ENCODE peak calls at places on chromosomes 6 and 20, in seven cellular contexts. D, F, U, P, H, W and X are unnamed samples.

GRCh38 chr6:1136415-1136774 is 175.5 kb upstream of the FOXQ1 start:
- DNase-seq in D (peak; percentile 83), F (no peak), U (no peak), P (no peak), H (no peak), W (no peak), X (no peak)

GRCh38 chr6:42929928-42930360 is 664 bp downstream of the CNPY3 start:
- DNase-seq in D (peak; percentile 64), F (no peak), U (peak; percentile 30), P (peak; percentile 17), H (no peak), W (peak; percentile 81), X (no peak)

GRCh38 chr20:40961176-40961575 is 67.4 kb upstream of the TOP1 start:
- DNase-seq in D (no peak), F (peak; percentile 51), U (no peak), P (no peak), H (no peak), W (no peak), X (no peak)

GRCh38 chr20:44796758-44797457 is 13.4 kb downstream of the RIMS4 start:
- DNase-seq in D (no peak), F (no peak), U (no peak), P (no peak), H (no peak), W (no peak), X (no peak)

GRCh38 chr20:57870597-57871236 is 160.9 kb upstream of the PMEPA1 start:
- DNase-seq in D (no peak), F (peak; percentile 44), U (no peak), P (no peak), H (no peak), W (no peak), X (no peak)

GRCh38 chr6:143513410-143513809 is 1.9 kb upstream of the FUCA2 start:
- DNase-seq in D (peak; percentile 33), F (no peak), U (peak; percentile 36), P (peak; percentile 14), H (peak; percentile 78), W (no peak), X (no peak)

GRCh38 chr6:113873043-113873667 is 16.0 kb downstream of the MARCKS start:
- DNase-seq in D (no peak), F (no peak), U (no peak), P (peak; percentile 12), H (peak; percentile 5), W (no peak), X (no peak)

GRCh38 chr6:34280216-34280615 is 31.4 kb upstream of the SMIM29 start:
- DNase-seq in D (no peak), F (no peak), U (no peak), P (no peak), H (no peak), W (no peak), X (no peak)

GRCh38 chr20:16273812-16274560 is 299.3 kb downstream of the KIF16B start:
- DNase-seq in D (no peak), F (no peak), U (no peak), P (no peak), H (no peak), W (no peak), X (no peak)

GRCh38 chr20:564195-564594 is 20.6 kb upstream of the CSNK2A1 start:
- DNase-seq in D (no peak), F (no peak), U (no peak), P (no peak), H (no peak), W (no peak), X (no peak)

GRCh38 chr6:119158057-119158848 is 79.8 kb upstream of the FAM184A start:
- DNase-seq in D (peak; percentile 78), F (no peak), U (no peak), P (peak; percentile 45), H (no peak), W (peak; percentile 95), X (no peak)

GRCh38 chr20:6418732-6419131 is 295.9 kb upstream of the FERMT1 start:
- DNase-seq in D (no peak), F (no peak), U (no peak), P (no peak), H (no peak), W (no peak), X (no peak)

GRCh38 chr6:7112741-7113313 is 5.1 kb downstream of the RREB1 start:
- DNase-seq in D (peak; percentile 15), F (peak; percentile 66), U (no peak), P (peak; percentile 30), H (no peak), W (no peak), X (no peak)

GRCh38 chr6:24394777-24395437 is 7.8 kb upstream of the MRS2 start:
- DNase-seq in D (peak; percentile 89), F (no peak), U (no peak), P (no peak), H (no peak), W (peak; percentile 96), X (no peak)

GRCh38 chr6:17556014-17556413 is 44.1 kb upstream of the FAM8A1 start:
- DNase-seq in D (no peak), F (no peak), U (no peak), P (no peak), H (no peak), W (no peak), X (no peak)

GRCh38 chr6:113632220-113632864 is 224.8 kb upstream of the MARCKS start:
- DNase-seq in D (peak; percentile 42), F (no peak), U (no peak), P (peak; percentile 20), H (peak; percentile 10), W (peak; percentile 85), X (peak; percentile 46)

GRCh38 chr6:100803264-100803663 is 77.9 kb downstream of the ASCC3 start:
- DNase-seq in D (no peak), F (no peak), U (no peak), P (no peak), H (no peak), W (no peak), X (no peak)

GRCh38 chr20:39829255-39829654 is 859.8 kb downstream of the MAFB start:
- DNase-seq in D (peak; percentile 10), F (no peak), U (no peak), P (no peak), H (no peak), W (no peak), X (no peak)

GRCh38 chr20:59027746-59028320 is 4.3 kb downstream of the ATP5F1E start:
- DNase-seq in D (peak; percentile 60), F (no peak), U (no peak), P (no peak), H (no peak), W (peak; percentile 81), X (no peak)

GRCh38 chr6:62357826-62358225 is 71.8 kb upstream of the KHDRBS2 start:
- DNase-seq in D (no peak), F (no peak), U (no peak), P (no peak), H (no peak), W (no peak), X (no peak)

GRCh38 chr6:20402181-20403079 is 751 bp downstream of the E2F3 start:
- DNase-seq in D (peak; percentile 54), F (peak; percentile 81), U (peak; percentile 31), P (peak; percentile 54), H (peak; percentile 46), W (peak; percentile 40), X (peak; percentile 64)

GRCh38 chr20:59031326-59032022 is 661 bp downstream of the ATP5F1E start:
- DNase-seq in D (no peak), F (no peak), U (no peak), P (no peak), H (no peak), W (no peak), X (no peak)

GRCh38 chr6:100553243-100553642 is 88.5 kb upstream of the SIM1 start:
- DNase-seq in D (no peak), F (no peak), U (no peak), P (no peak), H (peak; percentile 41), W (no peak), X (no peak)

GRCh38 chr6:136066005-136066404 is 184.1 kb downstream of the MTFR2 start:
- DNase-seq in D (no peak), F (no peak), U (no peak), P (no peak), H (no peak), W (peak; percentile 93), X (no peak)

GRCh38 chr20:35472209-35472608 is 16.8 kb downstream of the CEP250 start:
- DNase-seq in D (no peak), F (no peak), U (no peak), P (no peak), H (no peak), W (no peak), X (no peak)

GRCh38 chr6:97240222-97240621 is 42.8 kb downstream of the MMS22L start:
- DNase-seq in D (peak; percentile 57), F (no peak), U (no peak), P (no peak), H (no peak), W (peak; percentile 51), X (no peak)

GRCh38 chr20:56447227-56447626 is 21.2 kb upstream of the RTF2 start:
- DNase-seq in D (no peak), F (peak; percentile 43), U (no peak), P (no peak), H (no peak), W (no peak), X (no peak)

GRCh38 chr6:153424719-153425400 is 293.8 kb upstream of the RGS17 start:
- DNase-seq in D (no peak), F (no peak), U (no peak), P (no peak), H (no peak), W (no peak), X (no peak)

GRCh38 chr6:78538002-78538401 is 329.3 kb upstream of the IRAK1BP1 start:
- DNase-seq in D (no peak), F (no peak), U (no peak), P (no peak), H (no peak), W (no peak), X (no peak)

GRCh38 chr6:636488-636887 is 20.4 kb downstream of the HUS1B start:
- DNase-seq in D (no peak), F (no peak), U (no peak), P (no peak), H (no peak), W (no peak), X (no peak)

GRCh38 chr20:38321959-38322598 is 18.1 kb downstream of the BPI start:
- DNase-seq in D (peak; percentile 85), F (no peak), U (no peak), P (peak; percentile 30), H (no peak), W (peak; percentile 60), X (no peak)

GRCh38 chr20:8640461-8640860 is 428.4 kb upstream of the PLCB4 start:
- DNase-seq in D (no peak), F (no peak), U (no peak), P (no peak), H (no peak), W (no peak), X (no peak)

GRCh38 chr6:47345761-47346160 is 36.1 kb upstream of the TNFRSF21 start:
- DNase-seq in D (no peak), F (no peak), U (no peak), P (no peak), H (no peak), W (no peak), X (no peak)

GRCh38 chr6:150877928-150878327 is 12.4 kb downstream of the MTHFD1L start:
- DNase-seq in D (no peak), F (no peak), U (no peak), P (no peak), H (no peak), W (no peak), X (no peak)

GRCh38 chr6:158475344-158476302 is 84.3 kb upstream of the TMEM181 start:
- DNase-seq in D (peak; percentile 59), F (no peak), U (no peak), P (peak; percentile 8), H (peak; percentile 64), W (peak; percentile 66), X (no peak)

GRCh38 chr20:9136114-9136513 is 67.2 kb downstream of the PLCB4 start:
- DNase-seq in D (no peak), F (no peak), U (no peak), P (no peak), H (no peak), W (no peak), X (no peak)

GRCh38 chr20:41003143-41003932 is 25.3 kb upstream of the TOP1 start:
- DNase-seq in D (peak; percentile 84), F (peak; percentile 84), U (peak; percentile 51), P (peak; percentile 51), H (peak; percentile 2), W (peak; percentile 99), X (peak; percentile 63)

GRCh38 chr6:128616342-128616741 is 95.9 kb upstream of the PTPRK start:
- DNase-seq in D (no peak), F (no peak), U (no peak), P (no peak), H (no peak), W (no peak), X (no peak)